ENCODE peak calls at places on chromosomes 1 and 21, in ten cellular contexts. One of them, this sample, is unnamed.

GRCh38 chr1:200846421-200846820 is 26.4 kb upstream of the GPR25 start:
- DNase-seq in NCI-H748 treated with DMSO at 0.1 percent for 48 hours: no peak
- DNase-seq in stimulated activated CD4-positive, alpha-beta T cell treated with anti-CD3 and anti-CD28 coated beads, Interleukin-15, amount 100 ng/mL, for 1 hour: no peak
- DNase-seq in endothelial cell: no peak
- DNase-seq in AG04450: no peak
- DNase-seq in NCI-H1694: no peak
- DNase-seq in NCI-H2081: no peak
- DNase-seq in stimulated activated CD8-positive, alpha-beta memory T cell treated with anti-CD3 and anti-CD28 coated beads, Interleukin-4, amount 100 ng/mL, for 1 hour: no peak
- DNase-seq in A549: no peak
- DNase-seq in kidney glomerular epithelial cell: no peak
- DNase-seq in this sample: no peak

GRCh38 chr1:198556969-198557368 is 16.5 kb upstream of the ATP6V1G3 start:
- DNase-seq in endothelial cell: no peak
- DNase-seq in NCI-H1694: no peak
- DNase-seq in A549: no peak
- DNase-seq in NCI-H748 treated with DMSO at 0.1 percent for 48 hours: no peak
- DNase-seq in AG04450: no peak
- DNase-seq in stimulated activated CD4-positive, alpha-beta T cell treated with anti-CD3 and anti-CD28 coated beads, Interleukin-15, amount 100 ng/mL, for 1 hour: peak
- DNase-seq in kidney glomerular epithelial cell: no peak
- DNase-seq in stimulated activated CD8-positive, alpha-beta memory T cell treated with anti-CD3 and anti-CD28 coated beads, Interleukin-4, amount 100 ng/mL, for 1 hour: peak
- DNase-seq in NCI-H2081: no peak
- DNase-seq in this sample: no peak

GRCh38 chr1:41412748-41413147 is 51.5 kb downstream of the FOXO6 start:
- DNase-seq in NCI-H1694: no peak
- DNase-seq in AG04450: no peak
- DNase-seq in NCI-H2081: no peak
- DNase-seq in NCI-H748 treated with DMSO at 0.1 percent for 48 hours: no peak
- DNase-seq in endothelial cell: no peak
- DNase-seq in kidney glomerular epithelial cell: no peak
- DNase-seq in stimulated activated CD4-positive, alpha-beta T cell treated with anti-CD3 and anti-CD28 coated beads, Interleukin-15, amount 100 ng/mL, for 1 hour: no peak
- DNase-seq in A549: no peak
- DNase-seq in stimulated activated CD8-positive, alpha-beta memory T cell treated with anti-CD3 and anti-CD28 coated beads, Interleukin-4, amount 100 ng/mL, for 1 hour: no peak
- DNase-seq in this sample: no peak

GRCh38 chr1:243798726-243799125 is 51.3 kb downstream of the AKT3 start:
- DNase-seq in endothelial cell: no peak
- DNase-seq in kidney glomerular epithelial cell: peak
- DNase-seq in A549: peak
- DNase-seq in stimulated activated CD4-positive, alpha-beta T cell treated with anti-CD3 and anti-CD28 coated beads, Interleukin-15, amount 100 ng/mL, for 1 hour: no peak
- DNase-seq in NCI-H1694: no peak
- DNase-seq in AG04450: peak
- DNase-seq in NCI-H748 treated with DMSO at 0.1 percent for 48 hours: no peak
- DNase-seq in stimulated activated CD8-positive, alpha-beta memory T cell treated with anti-CD3 and anti-CD28 coated beads, Interleukin-4, amount 100 ng/mL, for 1 hour: no peak
- DNase-seq in NCI-H2081: no peak
- DNase-seq in this sample: no peak

GRCh38 chr1:119361205-119361604 is 7.4 kb upstream of the HAO2 start:
- DNase-seq in NCI-H748 treated with DMSO at 0.1 percent for 48 hours: no peak
- DNase-seq in kidney glomerular epithelial cell: no peak
- DNase-seq in A549: no peak
- DNase-seq in endothelial cell: no peak
- DNase-seq in AG04450: no peak
- DNase-seq in NCI-H2081: no peak
- DNase-seq in stimulated activated CD8-positive, alpha-beta memory T cell treated with anti-CD3 and anti-CD28 coated beads, Interleukin-4, amount 100 ng/mL, for 1 hour: no peak
- DNase-seq in NCI-H1694: no peak
- DNase-seq in stimulated activated CD4-positive, alpha-beta T cell treated with anti-CD3 and anti-CD28 coated beads, Interleukin-15, amount 100 ng/mL, for 1 hour: no peak
- DNase-seq in this sample: no peak

GRCh38 chr1:54774820-54775498 is 10.6 kb upstream of the PARS2 start:
- DNase-seq in stimulated activated CD8-positive, alpha-beta memory T cell treated with anti-CD3 and anti-CD28 coated beads, Interleukin-4, amount 100 ng/mL, for 1 hour: no peak
- DNase-seq in NCI-H1694: no peak
- DNase-seq in endothelial cell: peak
- DNase-seq in A549: peak
- DNase-seq in NCI-H748 treated with DMSO at 0.1 percent for 48 hours: no peak
- DNase-seq in kidney glomerular epithelial cell: no peak
- DNase-seq in stimulated activated CD4-positive, alpha-beta T cell treated with anti-CD3 and anti-CD28 coated beads, Interleukin-15, amount 100 ng/mL, for 1 hour: no peak
- DNase-seq in NCI-H2081: peak
- DNase-seq in AG04450: no peak
- DNase-seq in this sample: peak

GRCh38 chr1:78678324-78678723 is 28.7 kb downstream of the IFI44 start:
- DNase-seq in stimulated activated CD4-positive, alpha-beta T cell treated with anti-CD3 and anti-CD28 coated beads, Interleukin-15, amount 100 ng/mL, for 1 hour: no peak
- DNase-seq in kidney glomerular epithelial cell: no peak
- DNase-seq in AG04450: no peak
- DNase-seq in NCI-H748 treated with DMSO at 0.1 percent for 48 hours: no peak
- DNase-seq in stimulated activated CD8-positive, alpha-beta memory T cell treated with anti-CD3 and anti-CD28 coated beads, Interleukin-4, amount 100 ng/mL, for 1 hour: no peak
- DNase-seq in NCI-H2081: no peak
- DNase-seq in A549: no peak
- DNase-seq in endothelial cell: no peak
- DNase-seq in NCI-H1694: no peak
- DNase-seq in this sample: no peak

GRCh38 chr1:109788695-109789521 is 25.2 kb upstream of the EPS8L3 start:
- DNase-seq in stimulated activated CD8-positive, alpha-beta memory T cell treated with anti-CD3 and anti-CD28 coated beads, Interleukin-4, amount 100 ng/mL, for 1 hour: no peak
- DNase-seq in AG04450: no peak
- DNase-seq in NCI-H748 treated with DMSO at 0.1 percent for 48 hours: no peak
- DNase-seq in endothelial cell: peak
- DNase-seq in stimulated activated CD4-positive, alpha-beta T cell treated with anti-CD3 and anti-CD28 coated beads, Interleukin-15, amount 100 ng/mL, for 1 hour: no peak
- DNase-seq in NCI-H2081: no peak
- DNase-seq in A549: peak
- DNase-seq in NCI-H1694: no peak
- DNase-seq in kidney glomerular epithelial cell: no peak
- DNase-seq in this sample: no peak

GRCh38 chr1:164725401-164725800 is 166.4 kb downstream of the PBX1 start:
- DNase-seq in NCI-H1694: no peak
- DNase-seq in stimulated activated CD4-positive, alpha-beta T cell treated with anti-CD3 and anti-CD28 coated beads, Interleukin-15, amount 100 ng/mL, for 1 hour: no peak
- DNase-seq in NCI-H748 treated with DMSO at 0.1 percent for 48 hours: no peak
- DNase-seq in stimulated activated CD8-positive, alpha-beta memory T cell treated with anti-CD3 and anti-CD28 coated beads, Interleukin-4, amount 100 ng/mL, for 1 hour: no peak
- DNase-seq in endothelial cell: no peak
- DNase-seq in A549: no peak
- DNase-seq in kidney glomerular epithelial cell: no peak
- DNase-seq in AG04450: no peak
- DNase-seq in NCI-H2081: no peak
- DNase-seq in this sample: no peak

GRCh38 chr21:39527664-39528381 is 76.1 kb downstream of the SH3BGR start:
- DNase-seq in NCI-H1694: no peak
- DNase-seq in endothelial cell: no peak
- DNase-seq in kidney glomerular epithelial cell: peak
- DNase-seq in AG04450: no peak
- DNase-seq in NCI-H2081: peak
- DNase-seq in NCI-H748 treated with DMSO at 0.1 percent for 48 hours: peak
- DNase-seq in stimulated activated CD8-positive, alpha-beta memory T cell treated with anti-CD3 and anti-CD28 coated beads, Interleukin-4, amount 100 ng/mL, for 1 hour: no peak
- DNase-seq in A549: no peak
- DNase-seq in stimulated activated CD4-positive, alpha-beta T cell treated with anti-CD3 and anti-CD28 coated beads, Interleukin-15, amount 100 ng/mL, for 1 hour: no peak
- DNase-seq in this sample: no peak

GRCh38 chr21:37958493-37958892 is 42.2 kb upstream of the KCNJ6 start:
- DNase-seq in NCI-H1694: peak
- DNase-seq in stimulated activated CD4-positive, alpha-beta T cell treated with anti-CD3 and anti-CD28 coated beads, Interleukin-15, amount 100 ng/mL, for 1 hour: no peak
- DNase-seq in stimulated activated CD8-positive, alpha-beta memory T cell treated with anti-CD3 and anti-CD28 coated beads, Interleukin-4, amount 100 ng/mL, for 1 hour: no peak
- DNase-seq in NCI-H2081: no peak
- DNase-seq in A549: no peak
- DNase-seq in NCI-H748 treated with DMSO at 0.1 percent for 48 hours: no peak
- DNase-seq in kidney glomerular epithelial cell: no peak
- DNase-seq in AG04450: no peak
- DNase-seq in endothelial cell: no peak
- DNase-seq in this sample: peak

GRCh38 chr1:156805766-156806511 is 10.7 kb downstream of the SH2D2A start:
- DNase-seq in AG04450: peak
- DNase-seq in NCI-H2081: no peak
- DNase-seq in stimulated activated CD4-positive, alpha-beta T cell treated with anti-CD3 and anti-CD28 coated beads, Interleukin-15, amount 100 ng/mL, for 1 hour: no peak
- DNase-seq in A549: no peak
- DNase-seq in kidney glomerular epithelial cell: no peak
- DNase-seq in NCI-H748 treated with DMSO at 0.1 percent for 48 hours: no peak
- DNase-seq in stimulated activated CD8-positive, alpha-beta memory T cell treated with anti-CD3 and anti-CD28 coated beads, Interleukin-4, amount 100 ng/mL, for 1 hour: no peak
- DNase-seq in endothelial cell: no peak
- DNase-seq in NCI-H1694: no peak
- DNase-seq in this sample: peak

GRCh38 chr1:116432655-116433282 is 59.7 kb downstream of the ATP1A1 start:
- DNase-seq in endothelial cell: no peak
- DNase-seq in NCI-H2081: no peak
- DNase-seq in NCI-H1694: no peak
- DNase-seq in NCI-H748 treated with DMSO at 0.1 percent for 48 hours: no peak
- DNase-seq in stimulated activated CD8-positive, alpha-beta memory T cell treated with anti-CD3 and anti-CD28 coated beads, Interleukin-4, amount 100 ng/mL, for 1 hour: no peak
- DNase-seq in kidney glomerular epithelial cell: no peak
- DNase-seq in AG04450: no peak
- DNase-seq in A549: no peak
- DNase-seq in stimulated activated CD4-positive, alpha-beta T cell treated with anti-CD3 and anti-CD28 coated beads, Interleukin-15, amount 100 ng/mL, for 1 hour: no peak
- DNase-seq in this sample: no peak

This sample was measured in NCI-H2171 treated with DMSO at 0.1 percent for 48 hours.